ENCODE peak calls at places on chromosomes 7 and 10, in ten cellular contexts. T, Y, E, V, F, P, D, H, A and Z are unnamed samples.

GRCh38 chr7:141263508-141263907 is 189.6 kb downstream of the TMEM178B start:
- DNase-seq in T (no peak), Y (no peak), E (no peak), V (no peak), F (no peak), P (no peak), D (no peak), H (no peak), A (no peak), Z (no peak)

GRCh38 chr10:5943536-5943935 is 33.8 kb downstream of the IL15RA start:
- DNase-seq in T (no peak), Y (no peak), E (no peak), V (peak; percentile 36), F (no peak), P (no peak), D (peak; percentile 59), H (peak; percentile 34), A (no peak), Z (no peak)

GRCh38 chr10:119409906-119410305 is 132.6 kb downstream of the RGS10 start:
- DNase-seq in T (no peak), Y (peak; percentile 97), E (no peak), V (no peak), F (no peak), P (no peak), D (peak; percentile 97), H (no peak), A (no peak), Z (no peak)

GRCh38 chr10:50946991-50947781 is 61.8 kb upstream of the A1CF start:
- DNase-seq in T (no peak), Y (no peak), E (no peak), V (no peak), F (no peak), P (no peak), D (peak; percentile 7), H (no peak), A (no peak), Z (no peak)

GRCh38 chr7:45697576-45698136 is 123.5 kb downstream of the ADCY1 start:
- DNase-seq in T (no peak), Y (peak; percentile 13), E (peak; percentile 3), V (peak; percentile 12), F (no peak), P (peak; percentile 5), D (peak; percentile 57), H (no peak), A (no peak), Z (no peak)

GRCh38 chr10:61986788-61987187 is 85.3 kb downstream of the ARID5B start:
- DNase-seq in T (no peak), Y (no peak), E (no peak), V (no peak), F (no peak), P (no peak), D (no peak), H (no peak), A (no peak), Z (no peak)

GRCh38 chr7:142584765-142585164 is 164.5 kb upstream of the PRSS1 start:
- DNase-seq in T (no peak), Y (peak; percentile 61), E (no peak), V (no peak), F (no peak), P (peak; percentile 24), D (peak; percentile 26), H (no peak), A (no peak), Z (no peak)

GRCh38 chr10:25808372-25808771 is 125.7 kb upstream of the MYO3A start:
- DNase-seq in T (no peak), Y (no peak), E (no peak), V (no peak), F (no peak), P (no peak), D (no peak), H (no peak), A (no peak), Z (no peak)

GRCh38 chr7:47402941-47403340 is 179.0 kb downstream of the TNS3 start:
- DNase-seq in T (no peak), Y (no peak), E (no peak), V (peak; percentile 20), F (no peak), P (no peak), D (no peak), H (peak; percentile 15), A (no peak), Z (no peak)

GRCh38 chr7:75757298-75757676 is 14.7 kb downstream of the CCL26 start:
- DNase-seq in T (no peak), Y (no peak), E (no peak), V (no peak), F (no peak), P (no peak), D (no peak), H (no peak), A (no peak), Z (no peak)

GRCh38 chr10:33091186-33091585 is 133.2 kb upstream of the ITGB1 start:
- DNase-seq in T (no peak), Y (no peak), E (no peak), V (no peak), F (no peak), P (no peak), D (no peak), H (no peak), A (no peak), Z (no peak)

GRCh38 chr10:78326372-78326771 is 292.7 kb downstream of the RPS24 start:
- DNase-seq in T (no peak), Y (no peak), E (no peak), V (no peak), F (no peak), P (no peak), D (no peak), H (no peak), A (no peak), Z (no peak)

GRCh38 chr10:89591796-89592271 is 53.2 kb downstream of the PANK1 start:
- DNase-seq in T (no peak), Y (peak; percentile 43), E (no peak), V (peak; percentile 67), F (no peak), P (no peak), D (peak; percentile 32), H (no peak), A (no peak), Z (no peak)

GRCh38 chr10:73950569-73950968 is 39.6 kb downstream of the PLAU start:
- DNase-seq in T (no peak), Y (no peak), E (no peak), V (no peak), F (peak; percentile 15), P (no peak), D (no peak), H (peak; percentile 71), A (no peak), Z (no peak)

GRCh38 chr7:132402751-132403245 is 173.5 kb downstream of the PLXNA4 start:
- DNase-seq in T (no peak), Y (no peak), E (no peak), V (no peak), F (no peak), P (no peak), D (no peak), H (no peak), A (no peak), Z (no peak)

GRCh38 chr7:91519241-91520200 is 255.3 kb downstream of the FZD1 start:
- DNase-seq in T (no peak), Y (no peak), E (no peak), V (no peak), F (peak; percentile 33), P (no peak), D (no peak), H (peak; percentile 85), A (no peak), Z (no peak)

GRCh38 chr7:137956183-137956582 is 45.7 kb downstream of the CREB3L2 start:
- DNase-seq in T (no peak), Y (no peak), E (no peak), V (no peak), F (no peak), P (no peak), D (no peak), H (no peak), A (no peak), Z (no peak)

GRCh38 chr10:26737730-26738129 is 40.2 kb downstream of the PDSS1 start:
- DNase-seq in T (no peak), Y (peak; percentile 34), E (no peak), V (peak; percentile 49), F (no peak), P (peak; percentile 56), D (peak; percentile 55), H (no peak), A (peak; percentile 40), Z (no peak)

GRCh38 chr7:117270371-117270770 is 52.5 kb downstream of the WNT2 start:
- DNase-seq in T (no peak), Y (peak; percentile 14), E (no peak), V (no peak), F (no peak), P (no peak), D (peak; percentile 74), H (no peak), A (no peak), Z (no peak)

GRCh38 chr10:2604891-2605290 is 462.5 kb upstream of the PFKP start:
- DNase-seq in T (no peak), Y (no peak), E (no peak), V (no peak), F (no peak), P (no peak), D (no peak), H (no peak), A (no peak), Z (no peak)
- H3K27me3 ChIP-seq in T (no peaks in the 10 kb centered on the region), Y (no peaks in the 10 kb centered on the region), E (no peaks in the 10 kb centered on the region), V (no peaks in the 10 kb centered on the region), F (no peaks in the 10 kb centered on the region), P (no peaks in the 10 kb centered on the region), D (no peaks in the 10 kb centered on the region), H (no peaks in the 10 kb centered on the region), A (no peaks in the 10 kb centered on the region), Z (no peaks in the 10 kb centered on the region)

GRCh38 chr10:96216775-96217174 is 54.6 kb downstream of the BLNK start:
- DNase-seq in T (no peak), Y (no peak), E (no peak), V (no peak), F (no peak), P (no peak), D (no peak), H (no peak), A (no peak), Z (no peak)
- H3K27me3 ChIP-seq in T (no peaks in the 10 kb centered on the region), Y (peaks cover 31% of the 10 kb centered on the region), E (peaks cover 2% of the 10 kb centered on the region), V (no peaks in the 10 kb centered on the region), F (peaks cover 21% of the 10 kb centered on the region), P (no peaks in the 10 kb centered on the region), D (no peaks in the 10 kb centered on the region), H (no peaks in the 10 kb centered on the region), A (peaks cover 2% of the 10 kb centered on the region), Z (no peaks in the 10 kb centered on the region)

DNA sequence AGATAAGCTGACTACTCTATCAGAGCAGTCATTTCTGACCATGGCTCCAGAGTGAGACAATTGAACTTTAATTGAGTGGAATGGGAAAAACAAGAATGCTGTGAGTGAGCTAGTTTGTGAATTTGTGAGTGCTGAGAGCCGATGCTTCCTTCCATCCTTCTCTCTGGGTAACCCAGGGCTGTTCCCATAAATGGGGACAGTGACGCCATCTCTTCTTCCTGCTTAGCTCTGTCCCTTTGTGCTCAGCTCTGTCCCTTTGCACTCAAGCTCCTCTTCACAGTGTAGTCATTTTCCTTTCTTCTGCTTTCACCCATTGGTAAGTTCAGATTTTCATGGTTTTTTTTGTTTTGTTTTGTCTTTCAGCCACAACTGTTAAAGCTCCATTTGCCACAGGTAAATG is 24.4 kb downstream of the C10orf120 start:
- DNase-seq in T (no peak), Y (no peak), E (no peak), V (no peak), F (no peak), P (no peak), D (no peak), H (no peak), A (no peak), Z (no peak)
- H3K27me3 ChIP-seq in T (no peaks in the 10 kb centered on the region), Y (peaks cover 64% of the 10 kb centered on the region), E (no peaks in the 10 kb centered on the region), V (no peaks in the 10 kb centered on the region), F (no peaks in the 10 kb centered on the region), P (no peaks in the 10 kb centered on the region), D (no peaks in the 10 kb centered on the region), H (no peaks in the 10 kb centered on the region), A (peaks cover 3% of the 10 kb centered on the region), Z (peaks cover 82% of the 10 kb centered on the region)

GRCh38 chr7:97003262-97004236 is 1.8 kb upstream of the DLX6 start:
- DNase-seq in T (no peak), Y (no peak), E (peak; percentile 55), V (no peak), F (peak; percentile 24), P (no peak), D (no peak), H (peak; percentile 51), A (no peak), Z (no peak)
- H3K27me3 ChIP-seq in T (peaks cover 40% of the 10 kb centered on the region), Y (peaks cover 91% of the 10 kb centered on the region), E (no peaks in the 10 kb centered on the region), V (peaks cover 71% of the 10 kb centered on the region), F (peaks cover 92% of the 10 kb centered on the region), P (peaks cover 54% of the 10 kb centered on the region), D (peaks cover 80% of the 10 kb centered on the region), H (peaks cover 100% of the 10 kb centered on the region), A (peaks cover 46% of the 10 kb centered on the region), Z (no peaks in the 10 kb centered on the region)